ENCODE peak calls at places on chromosomes 4 and X, in nine cellular contexts. U, G, C, I, V, K, E, P and Z are unnamed samples.

GRCh38 chr4:147843162-147843561 is 111.3 kb downstream of the ARHGAP10 start:
- DNase-seq in U (no peak), G (no peak), C (no peak), I (no peak), V (no peak), K (no peak), E (no peak), P (no peak), Z (no peak)

GRCh38 chrX:53262189-53262917 is 19.0 kb downstream of the IQSEC2 start:
- DNase-seq in U (no peak), G (no peak), C (no peak), I (no peak), V (no peak), K (no peak), E (no peak), P (no peak), Z (no peak)

GRCh38 chr4:11424896-11425295 is 3.8 kb downstream of the HS3ST1 start:
- DNase-seq in U (no peak), G (no peak), C (no peak), I (no peak), V (no peak), K (no peak), E (no peak), P (no peak), Z (no peak)

GRCh38 chr4:3465698-3466671 is 2.9 kb downstream of the DOK7 start:
- DNase-seq in U (no peak), G (no peak), C (no peak), I (no peak), V (peak; percentile 31), K (no peak), E (no peak), P (no peak), Z (no peak)

GRCh38 chrX:63506320-63506719 is 155.2 kb upstream of the SPIN4 start:
- DNase-seq in U (no peak), G (no peak), C (no peak), I (no peak), V (no peak), K (peak; percentile 13), E (no peak), P (no peak), Z (no peak)

GRCh38 chr4:27318740-27319139 is 458.1 kb downstream of the STIM2 start:
- DNase-seq in U (no peak), G (peak; percentile 8), C (no peak), I (no peak), V (no peak), K (peak; percentile 37), E (peak; percentile 53), P (no peak), Z (no peak)

GRCh38 chr4:121733942-121734341 is 31.0 kb downstream of the SMIM43 start:
- DNase-seq in U (no peak), G (no peak), C (no peak), I (no peak), V (no peak), K (no peak), E (no peak), P (no peak), Z (no peak)

GRCh38 chr4:1564535-1565375 is 119.4 kb downstream of the FAM53A start:
- DNase-seq in U (no peak), G (no peak), C (no peak), I (no peak), V (no peak), K (no peak), E (no peak), P (no peak), Z (no peak)

GRCh38 chrX:71671043-71671829 is 3.9 kb downstream of the LOC101059915 start:
- DNase-seq in U (no peak), G (no peak), C (no peak), I (no peak), V (no peak), K (no peak), E (no peak), P (peak; percentile 25), Z (no peak)

GRCh38 chrX:14927391-14927790 is 54.2 kb downstream of the MOSPD2 start:
- DNase-seq in U (no peak), G (no peak), C (no peak), I (no peak), V (no peak), K (peak; percentile 7), E (no peak), P (no peak), Z (no peak)

GRCh38 chr4:71860643-71861042 is 76.8 kb upstream of the GC start:
- DNase-seq in U (no peak), G (no peak), C (no peak), I (no peak), V (no peak), K (no peak), E (no peak), P (no peak), Z (no peak)

GRCh38 chrX:2474280-2474962 is 26.4 kb downstream of the DHRSX start:
- DNase-seq in U (no peak), G (no peak), C (no peak), I (no peak), V (no peak), K (no peak), E (no peak), P (peak; percentile 6), Z (no peak)

GRCh38 chrX:74049126-74049525 is 254.9 kb upstream of the ZCCHC13 start:
- DNase-seq in U (no peak), G (no peak), C (no peak), I (no peak), V (no peak), K (no peak), E (no peak), P (no peak), Z (no peak)

GRCh38 chr4:183348706-183349659 is 26.8 kb upstream of the CLDN24 start:
- DNase-seq in U (no peak), G (peak; percentile 81), C (no peak), I (no peak), V (no peak), K (peak; percentile 91), E (no peak), P (no peak), Z (no peak)

GRCh38 chr4:82803746-82804145 is 5.2 kb upstream of the SCD5 start:
- DNase-seq in U (no peak), G (no peak), C (no peak), I (no peak), V (no peak), K (no peak), E (no peak), P (no peak), Z (no peak)

GRCh38 chr4:2771264-2771663 is 15.1 kb upstream of the TNIP2 start:
- DNase-seq in U (no peak), G (no peak), C (no peak), I (no peak), V (no peak), K (no peak), E (no peak), P (no peak), Z (no peak)

GRCh38 chrX:19867411-19867732 is 20.0 kb downstream of the SH3KBP1 start:
- DNase-seq in U (no peak), G (no peak), C (no peak), I (no peak), V (no peak), K (peak; percentile 54), E (no peak), P (no peak), Z (no peak)

GRCh38 chr4:41437264-41437566 is 100.7 kb upstream of the LIMCH1 start:
- DNase-seq in U (no peak), G (no peak), C (no peak), I (no peak), V (no peak), K (no peak), E (no peak), P (no peak), Z (no peak)

GRCh38 chr4:99323761-99324160 is 2.6 kb upstream of the ADH1B start:
- DNase-seq in U (no peak), G (peak; percentile 73), C (no peak), I (no peak), V (no peak), K (peak; percentile 25), E (no peak), P (no peak), Z (no peak)

GRCh38 chrX:139739138-139739537 is 31.2 kb upstream of the MCF2 start:
- DNase-seq in U (no peak), G (peak; percentile 40), C (no peak), I (no peak), V (no peak), K (peak; percentile 45), E (no peak), P (no peak), Z (no peak)

GRCh38 chr4:174210354-174210753 is 73.1 kb downstream of the FBXO8 start:
- DNase-seq in U (no peak), G (no peak), C (no peak), I (no peak), V (no peak), K (no peak), E (no peak), P (no peak), Z (no peak)

GRCh38 chr4:17613761-17614415 is 553 bp upstream of the MED28 start:
- DNase-seq in U (no peak), G (peak; percentile 58), C (peak; percentile 54), I (no peak), V (no peak), K (peak; percentile 69), E (no peak), P (no peak), Z (no peak)

GRCh38 chr4:37908488-37909343 is 17.8 kb downstream of the TBC1D1 start:
- DNase-seq in U (no peak), G (no peak), C (no peak), I (no peak), V (no peak), K (no peak), E (no peak), P (peak; percentile 70), Z (no peak)

GRCh38 chr4:83329521-83330105 is 5.0 kb downstream of the HPSE start:
- DNase-seq in U (peak; percentile 48), G (no peak), C (no peak), I (no peak), V (no peak), K (peak; percentile 30), E (no peak), P (no peak), Z (no peak)

GRCh38 chrX:150238656-150239382 is 124.3 kb upstream of the MAMLD1 start:
- DNase-seq in U (no peak), G (no peak), C (no peak), I (no peak), V (no peak), K (no peak), E (no peak), P (no peak), Z (no peak)

GRCh38 chr4:186726440-186727148 is 2.9 kb upstream of the FAT1 start:
- DNase-seq in U (no peak), G (no peak), C (peak; percentile 7), I (no peak), V (peak; percentile 67), K (peak; percentile 86), E (peak; percentile 71), P (peak; percentile 85), Z (no peak)